ENCODE peak calls at places on chromosomes 3 and 15, in eight cellular contexts. B is heart left ventricle, U is cardiac fibroblast, D is thoracic aorta, C is GM20000, M is AG10803, I is cardiac muscle cell, T is GM12865. E is an unnamed sample.

GRCh38 chr3:48407542-48408099 is 22.3 kb downstream of the PLXNB1 start:
- DNase-seq in M (no peak), B (no peak), U (no peak), C (peak; percentile 9), I (no peak), T (no peak), D (no peak), E (no peak)

GRCh38 chr3:2599471-2599870 is 500.8 kb downstream of the CNTN4 start:
- DNase-seq in B (no peak), C (no peak), T (no peak), I (no peak), M (no peak), D (no peak), U (no peak), E (no peak)

GRCh38 chr3:12966847-12967750 is 106.1 kb downstream of the IQSEC1 start:
- DNase-seq in C (no peak), B (peak; percentile 61), U (peak; percentile 39), I (no peak), M (peak; percentile 33), D (no peak), T (no peak), E (no peak)

GRCh38 chr3:101638262-101638745 is 38.6 kb downstream of the ZBTB11 start:
- DNase-seq in D (no peak), I (peak; percentile 25), T (peak; percentile 8), C (no peak), B (no peak), U (no peak), M (no peak), E (no peak)

GRCh38 chr3:124401841-124402240 is 328.4 kb upstream of the UMPS start:
- DNase-seq in C (no peak), T (no peak), M (peak; percentile 38), I (peak; percentile 12), B (no peak), D (no peak), U (peak; percentile 11), E (no peak)

GRCh38 chr15:48002772-48003171 is 118.0 kb upstream of the SLC24A5 start:
- DNase-seq in C (no peak), I (no peak), T (no peak), M (no peak), U (no peak), D (no peak), B (no peak), E (no peak)

GRCh38 chr3:117238805-117239204 is 529.2 kb downstream of the TUSC7 start:
- DNase-seq in M (no peak), D (no peak), I (peak; percentile 24), B (no peak), C (no peak), U (no peak), T (no peak), E (no peak)

GRCh38 chr15:79923068-79923514 is 26.3 kb upstream of the MTHFS start:
- DNase-seq in C (peak; percentile 87), B (peak; percentile 83), I (peak; percentile 79), M (peak; percentile 34), U (peak; percentile 48), D (no peak), T (peak; percentile 88), E (peak; percentile 91)

GRCh38 chr3:56792201-56792600 is 9.5 kb downstream of the ARHGEF3 start:
- DNase-seq in D (no peak), T (no peak), U (no peak), M (no peak), C (no peak), B (no peak), I (no peak), E (no peak)

GRCh38 chr15:96406701-96407100 is 76.2 kb downstream of the NR2F2 start:
- DNase-seq in D (no peak), M (no peak), U (no peak), T (no peak), B (no peak), C (no peak), I (no peak), E (no peak)

GRCh38 chr3:53166781-53167291 is 5.8 kb downstream of the PRKCD start:
- DNase-seq in B (peak; percentile 85), C (no peak), M (peak; percentile 65), T (peak; percentile 62), U (peak; percentile 81), D (no peak), I (no peak), E (peak; percentile 88)

GRCh38 chr3:58535531-58536500 is 1.2 kb downstream of the ACOX2 start:
- DNase-seq in U (peak; percentile 34), C (peak; percentile 3), T (no peak), D (no peak), I (no peak), M (peak; percentile 23), B (no peak), E (no peak)

GRCh38 chr3:125061170-125061569 is 5.4 kb upstream of the HEG1 start:
- DNase-seq in U (peak; percentile 97), B (no peak), D (no peak), I (peak; percentile 51), T (no peak), M (peak; percentile 85), C (no peak), E (no peak)

GRCh38 chr3:100269410-100270217 is 8.8 kb downstream of the TBC1D23 start:
- DNase-seq in I (no peak), U (peak; percentile 61), T (no peak), B (no peak), M (peak; percentile 98), D (no peak), C (no peak), E (no peak)

GRCh38 chr3:36597422-36597821 is 166.9 kb downstream of the DCLK3 start:
- DNase-seq in D (no peak), C (no peak), U (no peak), T (no peak), B (no peak), I (no peak), M (peak; percentile 8), E (no peak)

GRCh38 chr3:31880020-31880419 is 101.0 kb downstream of the OSBPL10 start:
- DNase-seq in D (no peak), B (no peak), C (no peak), T (peak; percentile 21), I (no peak), U (peak; percentile 44), M (peak; percentile 27), E (peak; percentile 78)
- TF ChIP-seq CTCF in D (no peak), B (no peak), C (no peak), T (no peak), I (no peak), U (peak; percentile 6), M (peak; percentile 8), E (peak; percentile 16)

GRCh38 chr3:102676424-102676823 is 241.6 kb downstream of the ZPLD1 start:
- DNase-seq in B (no peak), C (no peak), T (no peak), M (no peak), U (no peak), D (no peak), I (no peak), E (no peak)
- TF ChIP-seq CTCF in B (no peak), C (no peak), T (no peak), M (no peak), U (no peak), D (no peak), I (no peak), E (no peak)

GRCh38 chr3:143693506-143693905 is 154.8 kb downstream of the SLC9A9 start:
- DNase-seq in D (no peak), I (no peak), B (no peak), C (no peak), T (no peak), U (no peak), M (no peak), E (no peak)

GRCh38 chr3:143700431-143700975 is 147.8 kb downstream of the SLC9A9 start:
- DNase-seq in B (no peak), M (no peak), I (no peak), T (peak; percentile 9), C (no peak), D (no peak), U (no peak), E (no peak)

GRCh38 chr3:143699351-143699750 is 148.9 kb downstream of the SLC9A9 start:
- DNase-seq in M (no peak), U (no peak), D (no peak), C (no peak), B (no peak), T (no peak), I (no peak), E (no peak)

DNA sequence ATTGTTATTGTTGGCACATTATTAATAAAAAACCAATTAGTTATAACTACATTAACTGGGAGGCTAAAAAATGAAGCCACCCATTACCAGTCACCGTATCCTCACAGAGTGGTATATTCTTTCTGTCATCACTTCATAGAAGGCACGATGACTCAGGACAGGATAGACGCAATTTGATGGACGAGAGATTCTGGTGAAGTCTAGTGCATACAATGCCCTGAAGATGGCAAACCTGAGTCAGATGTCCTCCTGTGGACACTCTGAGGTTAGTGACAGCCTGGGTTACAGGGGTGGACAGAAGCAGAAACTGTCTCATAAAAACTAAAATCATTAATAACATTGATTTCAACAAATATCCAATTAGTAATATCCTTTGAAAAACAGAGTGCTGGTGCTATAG is 150.3 kb downstream of the SLC9A9 start:
- DNase-seq in I (no peak), T (no peak), B (no peak), D (no peak), M (no peak), C (no peak), U (no peak), E (no peak)
- TF ChIP-seq CTCF in I (no peak), T (no peak), B (no peak), D (no peak), M (no peak), C (no peak), U (no peak), E (no peak)

GRCh38 chr3:29606416-29606815 is 325.5 kb downstream of the RBMS3 start:
- DNase-seq in B (no peak), C (no peak), M (no peak), D (no peak), U (no peak), I (no peak), T (no peak), E (no peak)

GRCh38 chr3:29605845-29606244 is 325.0 kb downstream of the RBMS3 start:
- DNase-seq in C (no peak), I (no peak), M (peak; percentile 63), D (no peak), T (no peak), U (peak; percentile 75), B (no peak), E (no peak)

GRCh38 chr3:29597376-29598008 is 316.6 kb downstream of the RBMS3 start:
- DNase-seq in T (no peak), C (no peak), D (no peak), I (no peak), U (peak; percentile 41), B (no peak), M (peak; percentile 46), E (no peak)

GRCh38 chr3:29601861-29602585 is 321.2 kb downstream of the RBMS3 start:
- DNase-seq in C (no peak), D (no peak), T (no peak), U (peak; percentile 78), B (no peak), M (no peak), I (no peak), E (no peak)
- TF ChIP-seq CTCF in C (no peak), D (no peak), T (no peak), U (no peak), B (no peak), M (no peak), I (no peak), E (no peak)